ENCODE peak calls at places on chromosomes 1 and 21, in five cellular contexts. Z is brain microvascular endothelial cell, D is adrenal gland, V is stomach, X is psoas muscle. N is an unnamed sample. For H3K36me3, the result is how much of the 10 kb centered on the place peaks cover.

GRCh38 chr21:23016617-23017016 is 2018.4 kb downstream of the NCAM2 start:
- DNase-seq in V (no peak), Z (no peak), X (no peak), D (no peak), N (no peak)

GRCh38 chr1:70656371-70656770 is 245.3 kb downstream of the CTH start:
- DNase-seq in V (no peak), Z (no peak), D (no peak), X (no peak), N (no peak)

GRCh38 chr1:108121361-108122143 is 78.6 kb downstream of the SLC25A24 start:
- DNase-seq in D (no peak), X (peak), V (no peak), Z (peak), N (no peak)

GRCh38 chr1:20584890-20585289 is 4.0 kb upstream of the CDA start:
- DNase-seq in X (no peak), Z (no peak), D (no peak), V (no peak), N (no peak)

GRCh38 chr1:27536004-27536757 is 46.2 kb upstream of the WASF2 start:
- DNase-seq in D (no peak), V (no peak), X (no peak), Z (no peak), N (no peak)

GRCh38 chr1:184891440-184891839 is 82.9 kb downstream of the NIBAN1 start:
- DNase-seq in X (no peak), Z (no peak), V (no peak), D (no peak), N (no peak)

GRCh38 chr1:166902279-166902678 is 26.2 kb upstream of the TADA1 start:
- DNase-seq in D (no peak), Z (peak), X (no peak), V (no peak), N (no peak)

GRCh38 chr1:151839457-151840409 is at the start of gene C2CD4D:
- DNase-seq in Z (no peak), X (no peak), D (no peak), V (peak), N (no peak)

GRCh38 chr1:53643881-53644390 is 95.0 kb downstream of the GLIS1 start:
- DNase-seq in V (peak), X (no peak), Z (no peak), D (no peak), N (no peak)

GRCh38 chr1:208538078-208538477 is 293.9 kb upstream of the PLXNA2 start:
- DNase-seq in V (no peak), X (no peak), D (no peak), Z (no peak), N (peak)

GRCh38 chr1:50424045-50424939 is 1.0 kb upstream of the DMRTA2 start:
- DNase-seq in V (no peak), D (no peak), X (no peak), Z (no peak), N (peak)

GRCh38 chr1:11281518-11282331 is 8.7 kb downstream of the UBIAD1 start:
- DNase-seq in D (peak), V (no peak), Z (peak), X (no peak), N (no peak)

GRCh38 chr1:200081151-200081981 is 53.9 kb downstream of the NR5A2 start:
- DNase-seq in D (no peak), V (no peak), X (no peak), Z (no peak), N (no peak)

GRCh38 chr1:155504207-155504606 is 58.4 kb downstream of the ASH1L start:
- DNase-seq in Z (peak), D (no peak), V (no peak), X (no peak), N (no peak)

GRCh38 chr21:34986561-34987533 is 62.3 kb downstream of the RUNX1 start:
- DNase-seq in Z (peak), V (no peak), X (no peak), D (no peak), N (no peak)

GRCh38 chr1:111030590-111030989 is 66.9 kb upstream of the LRIF1 start:
- DNase-seq in D (peak), V (peak), Z (peak), X (no peak), N (no peak)

GRCh38 chr1:59903136-59903754 is 23.3 kb downstream of the CYP2J2 start:
- DNase-seq in X (no peak), V (no peak), Z (peak), D (peak), N (peak)

GRCh38 chr1:246567258-246568235 is 1.3 kb downstream of the CNST start:
- DNase-seq in V (no peak), Z (peak), D (no peak), X (no peak), N (no peak)
- H3K36me3 ChIP-seq in V (under half), Z (under half), D (under half), X (under half), N (under half)

DNA sequence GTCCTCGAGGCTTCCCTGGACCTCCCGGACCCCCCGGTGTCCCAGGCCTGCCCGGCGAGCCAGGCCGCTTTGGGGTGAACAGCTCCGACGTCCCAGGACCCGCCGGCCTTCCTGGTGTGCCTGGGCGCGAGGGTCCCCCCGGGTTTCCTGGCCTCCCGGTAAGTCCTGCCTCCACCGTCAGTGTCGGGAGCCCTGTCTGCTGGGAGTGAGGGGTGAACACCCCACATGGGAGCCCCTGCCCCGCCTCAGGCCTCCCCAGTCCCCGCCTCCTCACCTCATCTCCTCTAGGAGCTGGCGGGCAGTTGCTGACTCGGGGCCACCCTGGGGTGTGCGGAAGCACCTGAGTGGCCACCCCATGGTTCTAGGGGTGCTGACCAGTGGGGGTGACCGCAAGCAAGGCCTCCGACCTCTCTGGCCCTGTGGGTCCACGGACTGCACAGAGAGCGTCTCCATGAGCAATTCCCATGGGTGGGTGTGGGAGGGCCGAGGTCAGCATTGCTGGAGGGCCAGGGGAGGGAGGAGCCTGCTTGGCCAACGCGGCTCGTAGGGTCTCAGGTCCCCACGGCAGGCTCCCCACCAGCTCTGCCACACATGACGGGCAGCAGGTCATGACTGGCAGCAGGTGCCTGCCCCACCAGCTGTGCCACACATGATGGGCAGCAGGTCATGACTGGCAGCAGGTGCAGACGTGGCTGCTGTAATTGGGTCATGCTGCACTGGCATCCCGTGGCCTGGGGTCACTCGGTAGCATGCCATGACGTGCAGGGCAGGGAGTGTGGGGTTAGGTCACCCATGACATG is 61.3 kb downstream of the SLC19A1 start:
- DNase-seq in D (no peak), X (peak), Z (no peak), V (no peak), N (no peak)
- H3K36me3 ChIP-seq in D (half or more), X (under half), Z (half or more), V (under half), N (half or more)

DNA sequence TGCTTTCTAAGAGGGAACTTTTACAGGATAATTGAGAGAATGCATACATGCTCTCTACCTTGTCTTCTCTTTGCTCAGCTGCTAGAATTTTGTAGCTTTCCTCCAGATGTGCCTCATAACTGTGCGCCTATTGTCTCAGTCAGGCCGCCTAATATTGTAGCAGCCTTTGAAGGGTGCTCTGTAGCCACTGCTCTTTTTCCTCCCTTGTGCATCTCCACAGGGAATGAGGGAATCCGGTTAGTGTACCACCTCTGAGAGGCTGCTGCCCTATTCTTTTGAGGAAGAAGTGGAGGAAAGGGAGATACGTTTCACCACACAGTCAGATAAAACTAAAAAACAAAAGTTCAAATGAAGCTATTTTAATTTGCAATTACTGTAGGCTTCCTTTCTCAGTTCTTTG is 22.8 kb downstream of the TTC3 start:
- DNase-seq in X (no peak), Z (no peak), D (no peak), V (no peak), N (no peak)
- H3K36me3 ChIP-seq in X (half or more), Z (under half), D (under half), V (half or more), N (under half)

GRCh38 chr21:42699196-42699595 is 45.8 kb downstream of the PDE9A start:
- DNase-seq in V (no peak), Z (no peak), D (no peak), X (no peak), N (no peak)

GRCh38 chr21:42696026-42696380 is 42.6 kb downstream of the PDE9A start:
- DNase-seq in X (no peak), V (no peak), D (no peak), Z (no peak), N (no peak)

GRCh38 chr21:42701706-42702456 is 48.5 kb downstream of the PDE9A start:
- DNase-seq in Z (no peak), V (no peak), D (no peak), X (no peak), N (no peak)

GRCh38 chr21:42696516-42697040 is 43.2 kb downstream of the PDE9A start:
- DNase-seq in Z (no peak), V (no peak), X (no peak), D (no peak), N (no peak)

DNA sequence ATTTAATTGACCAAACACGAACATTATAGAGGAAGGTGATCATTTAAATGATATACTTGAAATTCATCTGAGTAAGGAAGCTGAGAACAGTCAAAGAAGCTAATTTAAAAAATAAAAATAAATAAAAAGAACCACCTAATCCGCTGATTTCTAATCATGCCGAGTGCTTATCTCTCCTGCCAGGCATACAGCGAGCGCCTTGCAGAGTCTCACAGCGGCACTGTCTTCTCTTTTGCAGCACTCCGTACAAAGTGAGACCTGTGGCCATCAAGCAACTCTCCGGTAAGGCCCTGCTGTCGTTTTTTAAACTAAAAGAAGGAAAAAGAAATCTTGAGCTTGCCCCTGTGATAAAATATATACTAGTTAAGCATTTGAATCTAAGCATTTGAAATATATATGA is 45.3 kb downstream of the PDE9A start:
- DNase-seq in Z (no peak), V (no peak), D (no peak), X (no peak), N (no peak)
- H3K36me3 ChIP-seq in Z (under half), V (under half), D (under half), X (under half), N (under half)

GRCh38 chr1:224298344-224299330 is 31.3 kb downstream of the NVL start:
- DNase-seq in V (no peak), Z (no peak), X (no peak), D (no peak), N (no peak)

GRCh38 chr1:224302947-224303346 is 27.0 kb downstream of the NVL start:
- DNase-seq in Z (no peak), D (no peak), X (no peak), V (no peak), N (no peak)

GRCh38 chr1:224304767-224305166 is 25.2 kb downstream of the NVL start:
- DNase-seq in X (no peak), D (no peak), V (no peak), Z (no peak), N (no peak)

GRCh38 chr1:224301391-224301790 is 28.6 kb downstream of the NVL start:
- DNase-seq in D (no peak), Z (no peak), V (no peak), X (no peak), N (no peak)

DNA sequence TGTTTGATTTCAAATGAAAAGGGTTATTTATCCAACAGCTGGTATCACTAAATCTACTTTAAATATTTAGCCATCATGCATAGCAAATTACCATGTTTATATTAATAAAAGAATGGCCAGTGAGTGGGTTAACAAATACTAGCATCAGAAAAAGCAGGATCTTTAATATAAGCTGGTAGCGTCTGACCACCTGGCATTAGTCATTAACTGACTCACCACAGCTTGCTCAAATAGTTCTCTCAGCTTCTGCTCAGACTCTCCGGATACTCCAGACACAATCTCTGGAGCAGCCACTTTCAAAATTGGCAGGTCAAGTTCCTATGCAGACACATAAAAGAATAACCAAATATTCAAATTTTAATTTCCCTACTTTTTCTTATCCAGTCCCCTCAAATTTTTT is 29.6 kb downstream of the NVL start:
- DNase-seq in D (no peak), Z (peak), X (no peak), V (no peak), N (no peak)
- H3K36me3 ChIP-seq in D (half or more), Z (under half), X (half or more), V (half or more), N (under half)

GRCh38 chr1:14629363-14629762 is 30.9 kb downstream of the KAZN start:
- DNase-seq in V (no peak), X (no peak), D (no peak), Z (no peak), N (no peak)

GRCh38 chr1:14625587-14626447 is 27.3 kb downstream of the KAZN start:
- DNase-seq in X (no peak), V (no peak), D (no peak), Z (no peak), N (no peak)

GRCh38 chr1:14626869-14627607 is 28.6 kb downstream of the KAZN start:
- DNase-seq in D (peak), Z (no peak), V (no peak), X (peak), N (no peak)

GRCh38 chr1:14630986-14631385 is 32.5 kb downstream of the KAZN start:
- DNase-seq in V (no peak), X (no peak), Z (no peak), D (no peak), N (no peak)

GRCh38 chr1:14627608-14628489 is 29.4 kb downstream of the KAZN start:
- DNase-seq in D (no peak), X (no peak), Z (no peak), V (no peak), N (no peak)
- H3K36me3 ChIP-seq in D (under half), X (under half), Z (under half), V (under half), N (under half)

DNA sequence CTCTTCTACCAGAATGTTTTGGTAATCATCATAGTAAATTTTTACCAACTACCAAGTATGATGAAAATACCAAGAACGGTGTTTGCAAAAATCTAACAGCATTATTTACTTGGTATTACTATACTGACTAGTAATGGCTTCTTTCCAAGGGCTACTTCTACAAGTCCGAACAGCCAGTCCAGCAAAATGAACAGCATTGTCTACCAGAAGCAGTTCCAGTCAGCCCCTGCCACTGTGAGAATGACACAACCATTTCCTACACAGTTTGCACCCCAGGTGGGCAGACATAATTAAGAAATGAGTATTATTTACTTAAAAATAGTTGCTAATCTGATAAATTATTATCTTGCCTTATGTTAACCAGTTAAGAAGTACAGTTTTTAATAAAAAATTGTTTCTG is 33.8 kb upstream of the MYOCOS start:
- DNase-seq in Z (no peak), X (no peak), V (no peak), D (no peak), N (no peak)
- H3K36me3 ChIP-seq in Z (half or more), X (half or more), V (half or more), D (half or more), N (half or more)

DNA sequence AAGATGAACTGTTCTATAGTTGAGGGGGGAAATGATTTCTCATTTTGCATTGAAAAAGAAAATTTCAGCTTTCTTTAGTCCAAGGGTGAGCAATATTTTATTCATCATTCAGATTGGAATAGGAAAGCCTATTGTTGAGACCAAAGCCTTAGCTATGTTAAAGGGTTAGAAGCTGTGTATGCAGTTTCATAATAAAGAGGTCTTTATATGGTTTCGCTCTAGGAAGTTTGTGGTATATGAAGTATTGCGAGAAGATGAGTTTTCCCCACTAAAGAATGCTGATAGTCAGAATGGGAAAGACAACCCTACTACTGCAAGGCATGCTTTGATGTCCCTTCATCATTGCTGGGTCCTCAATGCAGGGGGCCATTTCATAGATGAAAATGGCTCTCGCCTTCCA is 28.6 kb downstream of the UAP1 start:
- DNase-seq in V (no peak), D (no peak), Z (no peak), X (no peak), N (no peak)
- H3K36me3 ChIP-seq in V (half or more), D (under half), Z (half or more), X (half or more), N (half or more)

GRCh38 chr1:173482683-173483082 is 5.5 kb downstream of the PRDX6 start:
- DNase-seq in D (no peak), Z (no peak), V (no peak), X (no peak), N (no peak)

GRCh38 chr1:173488001-173488400 is 10.9 kb downstream of the PRDX6 start:
- DNase-seq in X (no peak), Z (no peak), V (no peak), D (no peak), N (no peak)

GRCh38 chr1:173481195-173481772 is 4.1 kb downstream of the PRDX6 start:
- DNase-seq in Z (no peak), X (no peak), D (no peak), V (no peak), N (no peak)

GRCh38 chr1:173489149-173489600 is 12.0 kb downstream of the PRDX6 start:
- DNase-seq in X (no peak), V (no peak), D (no peak), Z (no peak), N (no peak)

GRCh38 chr1:173485401-173485800 is 8.3 kb downstream of the PRDX6 start:
- DNase-seq in V (no peak), D (no peak), X (no peak), Z (no peak), N (no peak)
- H3K36me3 ChIP-seq in V (half or more), D (half or more), X (half or more), Z (half or more), N (half or more)

N was measured in esophagus muscularis mucosa.